ENCODE peak calls at places on chromosomes 3 and 15, in ten cellular contexts. F is breast epithelium, P is HFF-Myc, I is RWPE2, W is HepG2, Q is chondrocyte, A is A549, Z is suprapubic skin, V is mammary epithelial cell, C is GM13977. S is an unnamed sample.

GRCh38 chr3:87120850-87121249 is 106.3 kb upstream of the CHMP2B start:
- DNase-seq in A (no peak), C (no peak), P (no peak), Z (no peak), F (no peak), Q (no peak), W (no peak), I (no peak), V (no peak), S (no peak)

GRCh38 chr3:10192953-10193691 is 28.4 kb downstream of the IRAK2 start:
- DNase-seq in Z (no peak), A (peak; percentile 60), W (peak; percentile 28), C (no peak), P (peak; percentile 50), I (peak; percentile 81), F (no peak), Q (no peak), V (peak; percentile 64), S (peak; percentile 83)

GRCh38 chr15:73694419-73694818 is 10.2 kb downstream of the CD276 start:
- DNase-seq in I (no peak), Q (no peak), V (no peak), A (no peak), Z (no peak), P (no peak), F (no peak), W (no peak), C (no peak), S (no peak)

GRCh38 chr3:62164196-62164595 is 209.2 kb downstream of the FEZF2 start:
- DNase-seq in W (no peak), V (no peak), A (no peak), C (no peak), F (no peak), Z (no peak), P (no peak), Q (no peak), I (no peak), S (no peak)

GRCh38 chr15:77739591-77740378 is 107.1 kb upstream of the LINGO1 start:
- DNase-seq in V (no peak), I (no peak), C (no peak), P (no peak), W (no peak), Z (no peak), A (no peak), F (no peak), Q (no peak), S (no peak)

GRCh38 chr3:16477501-16477900 is 36.0 kb downstream of the RFTN1 start:
- DNase-seq in P (no peak), Q (no peak), F (no peak), Z (no peak), A (no peak), I (no peak), C (no peak), W (no peak), V (no peak), S (no peak)

GRCh38 chr3:184604039-184604955 is 42.7 kb downstream of the EPHB3 start:
- DNase-seq in V (no peak), I (no peak), Q (no peak), W (no peak), A (no peak), P (no peak), F (no peak), Z (no peak), C (peak; percentile 53), S (no peak)

GRCh38 chr3:32913790-32914446 is 37.5 kb upstream of the CCR4 start:
- DNase-seq in W (no peak), Q (no peak), Z (peak; percentile 84), V (peak; percentile 84), I (peak; percentile 72), P (no peak), F (no peak), A (no peak), C (no peak), S (no peak)

GRCh38 chr15:71049706-71050422 is 65.4 kb upstream of the THSD4 start:
- DNase-seq in F (no peak), P (no peak), Q (no peak), Z (no peak), V (peak; percentile 39), I (no peak), W (no peak), C (no peak), A (no peak), S (no peak)

GRCh38 chr3:125679258-125679657 is 84.0 kb upstream of the OSBPL11 start:
- DNase-seq in I (no peak), C (no peak), Z (no peak), A (no peak), V (peak; percentile 4), W (peak; percentile 29), Q (no peak), P (no peak), F (no peak), S (no peak)

GRCh38 chr3:181210275-181210674 is 220.7 kb upstream of the DNAJC19 start:
- DNase-seq in F (no peak), Z (no peak), W (peak; percentile 4), P (no peak), A (no peak), C (no peak), V (peak; percentile 2), Q (no peak), I (no peak), S (no peak)

GRCh38 chr3:11272913-11273574 is 847 bp downstream of the ATG7 start:
- DNase-seq in F (no peak), A (no peak), Q (no peak), Z (no peak), P (no peak), C (peak; percentile 24), I (no peak), W (no peak), V (no peak), S (peak; percentile 9)

GRCh38 chr3:36906504-36907149 is 38.2 kb downstream of the TRANK1 start:
- DNase-seq in F (no peak), Z (no peak), V (peak; percentile 16), I (no peak), Q (no peak), A (no peak), C (no peak), W (no peak), P (no peak), S (no peak)

GRCh38 chr3:185537369-185537970 is 14.9 kb downstream of the LIPH start:
- DNase-seq in W (peak; percentile 10), P (peak; percentile 36), I (peak; percentile 81), F (no peak), A (peak; percentile 82), C (peak; percentile 84), V (peak; percentile 98), Z (no peak), Q (no peak), S (peak; percentile 50)

GRCh38 chr3:169661567-169662214 is 1.8 kb downstream of the MECOM start:
- DNase-seq in A (no peak), W (no peak), Q (no peak), I (no peak), Z (no peak), C (peak; percentile 65), P (no peak), F (no peak), V (peak; percentile 46), S (peak; percentile 27)

GRCh38 chr3:115861166-115861733 is 237.9 kb downstream of the GAP43 start:
- DNase-seq in P (no peak), C (no peak), Q (no peak), A (no peak), V (no peak), W (no peak), Z (no peak), I (no peak), F (no peak), S (no peak)
- TF ChIP-seq CTCF in P (no peak), C (no peak), Q (peak; percentile 32), A (no peak), V (no peak), W (peak; percentile 24), Z (no peak), I (peak; percentile 16), F (no peak), S (no peak)

GRCh38 chr15:45660231-45660979 is 25.6 kb downstream of the SQOR start:
- DNase-seq in Q (no peak), V (peak; percentile 33), Z (no peak), I (no peak), W (no peak), F (peak; percentile 68), A (no peak), C (peak; percentile 38), P (no peak), S (no peak)

GRCh38 chr15:45665261-45665660 is 30.4 kb downstream of the SQOR start:
- DNase-seq in Z (no peak), F (no peak), C (no peak), V (no peak), I (no peak), A (no peak), P (no peak), Q (no peak), W (no peak), S (no peak)

GRCh38 chr15:45664451-45664850 is 29.6 kb downstream of the SQOR start:
- DNase-seq in V (no peak), C (no peak), F (no peak), I (no peak), W (no peak), Z (no peak), P (no peak), Q (no peak), A (no peak), S (peak; percentile 26)

GRCh38 chr15:45666119-45666875 is 31.5 kb downstream of the SQOR start:
- DNase-seq in Q (no peak), A (no peak), P (no peak), V (no peak), W (no peak), C (no peak), F (no peak), Z (no peak), I (no peak), S (no peak)

DNA sequence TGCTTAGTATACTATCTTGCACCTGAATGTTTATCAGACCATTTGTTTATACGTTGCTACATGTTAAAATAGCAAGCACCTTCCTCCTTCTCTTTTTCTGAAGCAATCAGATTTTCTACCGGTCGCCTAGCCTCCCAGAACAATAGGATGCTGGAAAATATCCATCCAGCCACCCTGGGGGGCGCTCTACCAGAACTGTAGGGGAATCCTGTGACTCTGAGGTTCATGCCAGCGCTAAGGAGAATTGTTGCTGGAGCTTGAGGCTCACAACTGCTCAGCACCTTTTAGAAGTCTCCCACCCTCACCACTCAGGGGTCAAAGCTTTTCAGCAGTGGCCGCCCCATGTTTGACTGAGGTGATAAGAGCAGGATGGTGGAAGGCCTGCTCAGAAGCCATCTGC is 27.5 kb downstream of the SQOR start:
- DNase-seq in C (no peak), W (no peak), Q (no peak), I (no peak), V (no peak), P (no peak), A (no peak), F (no peak), Z (no peak), S (no peak)
- TF ChIP-seq CTCF in C (no peak), W (no peak), Q (no peak), I (no peak), V (no peak), P (no peak), A (no peak), F (no peak), Z (no peak), S (no peak)

GRCh38 chr3:134978658-134979057 is 183.6 kb downstream of the EPHB1 start:
- DNase-seq in V (no peak), I (no peak), Z (no peak), C (no peak), A (no peak), P (no peak), F (no peak), Q (no peak), W (no peak), S (no peak)
- TF ChIP-seq CTCF in V (no peak), I (no peak), Z (no peak), C (peak; percentile 13), A (no peak), P (no peak), F (no peak), Q (no peak), W (no peak), S (no peak)

GRCh38 chr15:34126522-34126921 is 24.6 kb downstream of the PGBD4 start:
- DNase-seq in Z (no peak), W (no peak), P (no peak), C (no peak), F (no peak), V (no peak), I (no peak), A (no peak), Q (no peak), S (no peak)
- TF ChIP-seq CTCF in Z (no peak), W (no peak), P (no peak), C (no peak), F (no peak), V (no peak), I (no peak), A (no peak), Q (no peak), S (no peak)

S was measured in activated CD8-positive, alpha-beta T cell treated with anti-CD3 and anti-CD28 coated beads for 36 hours.